ENCODE peak calls at places on chromosomes 4 and X, in nine cellular contexts. C is WTC11, D is RWPE1, X is pancreas, U is HepG2, O is AG10803, W is foreskin fibroblast, Q is AG04450, F is neural progenitor cell. G is an unnamed sample.

GRCh38 chrX:46953597-46953996 is 41.4 kb downstream of the JADE3 start:
- DNase-seq in C (no peak), D (no peak), X (no peak), U (peak), O (no peak), W (no peak), Q (no peak), F (peak), G (no peak)

GRCh38 chr4:24112466-24112865 is 222.6 kb upstream of the PPARGC1A start:
- DNase-seq in C (no peak), D (no peak), X (no peak), U (no peak), O (no peak), W (no peak), Q (no peak), F (no peak), G (no peak)

GRCh38 chr4:89134775-89135319 is 23.5 kb downstream of the TIGD2 start:
- DNase-seq in C (no peak), D (peak), X (no peak), U (no peak), O (peak), W (peak), Q (no peak), F (no peak), G (no peak)

GRCh38 chrX:153494541-153495361 is at the start of gene BGN:
- DNase-seq in C (peak), D (no peak), X (no peak), U (peak), O (no peak), W (peak), Q (no peak), F (peak), G (no peak)

GRCh38 chr4:128835498-128836222 is 26.2 kb downstream of the JADE1 start:
- DNase-seq in C (no peak), D (no peak), X (peak), U (no peak), O (no peak), W (no peak), Q (no peak), F (no peak), G (no peak)

GRCh38 chr4:145821771-145822170 is 116.9 kb downstream of the ZNF827 start:
- DNase-seq in C (no peak), D (no peak), X (no peak), U (no peak), O (no peak), W (no peak), Q (no peak), F (no peak), G (no peak)

GRCh38 chr4:153467897-153468262 is 1.7 kb downstream of the TMEM131L start:
- DNase-seq in C (no peak), D (no peak), X (no peak), U (no peak), O (no peak), W (no peak), Q (no peak), F (no peak), G (no peak)

GRCh38 chr4:101349346-101350064 is 2.2 kb upstream of the PPP3CA start:
- DNase-seq in C (no peak), D (peak), X (peak), U (no peak), O (peak), W (peak), Q (no peak), F (no peak), G (no peak)

GRCh38 chr4:120286813-120287212 is 220.2 kb upstream of the MAD2L1 start:
- DNase-seq in C (peak), D (no peak), X (no peak), U (no peak), O (no peak), W (no peak), Q (no peak), F (no peak), G (no peak)

GRCh38 chrX:40098264-40099045 is 697 bp upstream of the BCOR start:
- DNase-seq in C (peak), D (no peak), X (peak), U (no peak), O (no peak), W (no peak), Q (no peak), F (peak), G (no peak)

GRCh38 chr4:39660045-39660444 is 21.4 kb upstream of the SMIM14 start:
- DNase-seq in C (no peak), D (no peak), X (no peak), U (no peak), O (peak), W (no peak), Q (no peak), F (no peak), G (no peak)

GRCh38 chrX:37986893-37987292 is 19.5 kb upstream of the SYTL5 start:
- DNase-seq in C (no peak), D (no peak), X (no peak), U (peak), O (peak), W (peak), Q (no peak), F (no peak), G (no peak)

GRCh38 chrX:153646620-153647373 is at the start of gene DUSP9:
- DNase-seq in C (peak), D (peak), X (peak), U (peak), O (no peak), W (no peak), Q (no peak), F (peak), G (no peak)

GRCh38 chr4:184471872-184472539 is 2.3 kb downstream of the IRF2 start:
- DNase-seq in C (no peak), D (peak), X (no peak), U (no peak), O (peak), W (peak), Q (no peak), F (peak), G (no peak)

GRCh38 chrX:115068896-115069295 is 51.5 kb upstream of the IL13RA2 start:
- DNase-seq in C (no peak), D (no peak), X (no peak), U (no peak), O (no peak), W (no peak), Q (no peak), F (no peak), G (no peak)

GRCh38 chr4:14403132-14403531 is 599.1 kb upstream of the CPEB2 start:
- DNase-seq in C (no peak), D (no peak), X (no peak), U (no peak), O (no peak), W (no peak), Q (no peak), F (no peak), G (no peak)

GRCh38 chr4:95547708-95548471 is 883 bp downstream of the UNC5C start:
- DNase-seq in C (peak), D (no peak), X (no peak), U (no peak), O (peak), W (peak), Q (no peak), F (peak), G (no peak)

GRCh38 chr4:10803944-10804343 is 119.4 kb upstream of the CLNK start:
- DNase-seq in C (no peak), D (no peak), X (no peak), U (no peak), O (no peak), W (no peak), Q (no peak), F (no peak), G (no peak)

GRCh38 chr4:39502034-39502658 is 25.1 kb downstream of the UGDH start:
- DNase-seq in C (no peak), D (peak), X (no peak), U (no peak), O (peak), W (peak), Q (peak), F (no peak), G (no peak)

GRCh38 chrX:13077168-13077567 is 32.7 kb upstream of the FAM9C start:
- DNase-seq in C (no peak), D (no peak), X (no peak), U (no peak), O (peak), W (peak), Q (no peak), F (no peak), G (no peak)

GRCh38 chrX:72477787-72478186 is 94.9 kb downstream of the HDAC8 start:
- DNase-seq in C (no peak), D (no peak), X (no peak), U (no peak), O (peak), W (no peak), Q (no peak), F (no peak), G (no peak)

GRCh38 chr4:71456841-71457240 is 118.0 kb downstream of the SLC4A4 start:
- DNase-seq in C (no peak), D (peak), X (no peak), U (peak), O (peak), W (peak), Q (peak), F (no peak), G (no peak)

GRCh38 chr4:37279894-37280592 is 35.5 kb downstream of the NWD2 start:
- DNase-seq in C (no peak), D (peak), X (no peak), U (peak), O (no peak), W (no peak), Q (no peak), F (no peak), G (no peak)

GRCh38 chr4:90419124-90419711 is 292.0 kb downstream of the CCSER1 start:
- DNase-seq in C (no peak), D (peak), X (no peak), U (peak), O (peak), W (peak), Q (no peak), F (peak), G (no peak)

GRCh38 chr4:173411106-173411703 is 12.3 kb upstream of the SCRG1 start:
- DNase-seq in C (no peak), D (no peak), X (no peak), U (no peak), O (no peak), W (no peak), Q (no peak), F (no peak), G (no peak)

GRCh38 chr4:53321151-53321987 is 44.5 kb downstream of the SCFD2 start:
- DNase-seq in C (no peak), D (peak), X (no peak), U (no peak), O (peak), W (peak), Q (peak), F (no peak), G (no peak)

GRCh38 chrX:133922390-133922772 is 63.0 kb downstream of the GPC3 start:
- DNase-seq in C (no peak), D (no peak), X (no peak), U (no peak), O (no peak), W (no peak), Q (no peak), F (no peak), G (no peak)

GRCh38 chrX:13966071-13966850 is 63.4 kb downstream of the GEMIN8 start:
- DNase-seq in C (no peak), D (no peak), X (no peak), U (no peak), O (no peak), W (no peak), Q (no peak), F (no peak), G (no peak)

GRCh38 chr4:17546222-17546621 is 30.8 kb upstream of the LAP3 start:
- DNase-seq in C (no peak), D (no peak), X (no peak), U (no peak), O (no peak), W (no peak), Q (no peak), F (no peak), G (no peak)

GRCh38 chr4:106034751-106035150 is 139.5 kb downstream of the NPNT start:
- DNase-seq in C (no peak), D (no peak), X (no peak), U (no peak), O (no peak), W (no peak), Q (no peak), F (no peak), G (no peak)

GRCh38 chr4:106035204-106035603 is 139.9 kb downstream of the NPNT start:
- DNase-seq in C (no peak), D (no peak), X (no peak), U (peak), O (no peak), W (no peak), Q (no peak), F (no peak), G (no peak)

GRCh38 chr4:106038012-106038411 is 142.7 kb downstream of the NPNT start:
- DNase-seq in C (no peak), D (no peak), X (no peak), U (peak), O (no peak), W (no peak), Q (no peak), F (no peak), G (no peak)

GRCh38 chr4:106036848-106037247 is 141.6 kb downstream of the NPNT start:
- DNase-seq in C (no peak), D (no peak), X (no peak), U (peak), O (no peak), W (no peak), Q (no peak), F (no peak), G (no peak)

GRCh38 chr4:106036334-106036733 is 141.1 kb downstream of the NPNT start:
- DNase-seq in C (no peak), D (no peak), X (no peak), U (peak), O (no peak), W (no peak), Q (no peak), F (no peak), G (no peak)
- TF ChIP-seq CTCF in C (no peak), D (no peak), X (no peak), U (no peak), O (no peak), W (no peak), Q (no peak), F (no peak), G (no peak)

GRCh38 chr4:26141916-26142638 is 178.7 kb upstream of the RBPJ start:
- DNase-seq in C (no peak), D (no peak), X (no peak), U (no peak), O (peak), W (peak), Q (peak), F (no peak), G (no peak)
- TF ChIP-seq CTCF in C (no peak), D (no peak), X (no peak), U (no peak), O (no peak), W (no peak), Q (no peak), F (no peak), G (no peak)

GRCh38 chr4:2045518-2045951 is 13.6 kb upstream of the NAT8L start:
- DNase-seq in C (no peak), D (no peak), X (no peak), U (no peak), O (no peak), W (no peak), Q (no peak), F (no peak), G (no peak)
- TF ChIP-seq CTCF in C (no peak), D (no peak), X (no peak), U (no peak), O (no peak), W (peak), Q (no peak), F (no peak), G (no peak)

GRCh38 chrX:23451266-23451665 is 116.6 kb downstream of the PTCHD1 start:
- DNase-seq in C (no peak), D (no peak), X (no peak), U (no peak), O (no peak), W (no peak), Q (no peak), F (no peak), G (no peak)
- TF ChIP-seq CTCF in C (no peak), D (no peak), X (no peak), U (no peak), O (no peak), W (no peak), Q (no peak), F (peak), G (no peak)

DNA sequence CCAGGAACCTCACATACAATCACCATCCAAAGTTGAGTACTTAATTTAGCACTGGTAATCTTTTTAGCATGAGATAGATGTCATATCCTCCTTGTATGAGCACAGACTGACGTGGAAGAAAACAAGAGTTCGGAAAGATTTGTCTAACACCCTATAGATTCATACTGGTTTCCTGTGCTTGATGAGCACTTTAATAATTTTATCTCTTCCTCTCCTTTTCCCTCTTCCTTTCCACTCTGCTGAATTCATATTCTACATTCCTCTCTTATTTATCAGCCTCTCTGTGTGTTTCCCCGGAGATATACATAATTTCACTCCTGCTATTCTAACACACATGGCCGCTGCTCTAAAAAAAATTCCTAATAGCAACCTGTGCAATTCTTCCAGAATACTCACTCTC is 273.9 kb downstream of the AFF2 start:
- DNase-seq in C (no peak), D (no peak), X (no peak), U (no peak), O (no peak), W (no peak), Q (no peak), F (no peak), G (no peak)
- TF ChIP-seq CTCF in C (no peak), D (no peak), X (no peak), U (no peak), O (no peak), W (no peak), Q (no peak), F (no peak), G (no peak)

DNA sequence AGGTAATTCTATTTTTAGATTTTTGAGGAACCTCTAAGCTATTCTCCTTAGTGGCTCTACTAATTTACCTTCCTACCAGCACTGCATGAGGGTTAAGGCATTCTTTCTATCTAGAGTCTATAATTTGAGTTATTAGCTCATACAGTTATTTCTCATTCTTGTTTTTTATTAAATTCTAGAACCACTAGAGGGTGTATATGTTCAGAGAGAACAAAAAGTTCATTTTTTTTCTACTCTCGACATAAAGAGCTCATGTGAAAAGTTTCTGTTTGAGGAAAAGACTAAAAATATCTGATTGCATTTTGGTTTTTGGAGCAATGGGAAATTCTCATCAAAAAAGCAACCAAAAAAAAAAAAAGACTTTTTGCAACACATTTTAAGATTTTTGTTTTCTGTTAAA is 57.0 kb upstream of the LRAT start:
- DNase-seq in C (no peak), D (peak), X (no peak), U (no peak), O (no peak), W (no peak), Q (no peak), F (no peak), G (no peak)
- TF ChIP-seq CTCF in C (no peak), D (peak), X (no peak), U (no peak), O (peak), W (no peak), Q (peak), F (peak), G (no peak)

DNA sequence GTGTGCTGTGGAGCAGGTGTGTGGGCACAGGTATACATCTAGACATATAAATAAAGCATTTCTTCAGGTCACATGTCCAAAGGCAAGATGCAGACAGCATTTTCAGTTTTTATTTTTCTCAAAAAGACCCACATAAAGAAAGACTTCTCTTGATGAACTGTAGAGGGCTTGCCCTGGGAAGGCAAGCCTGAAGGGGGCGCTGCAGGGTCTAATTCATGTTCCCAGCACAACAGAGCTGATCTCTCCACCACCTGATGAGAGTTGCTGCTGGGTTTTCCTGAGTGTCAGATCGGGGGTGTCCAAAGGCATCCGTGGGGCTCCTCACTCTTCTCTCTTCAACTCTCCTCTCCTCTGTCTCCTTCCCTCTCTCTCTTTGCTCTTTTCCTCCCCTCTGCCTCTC is 26.6 kb downstream of the ADRA2C start:
- DNase-seq in C (peak), D (no peak), X (no peak), U (no peak), O (no peak), W (no peak), Q (no peak), F (peak), G (peak)
- TF ChIP-seq CTCF in C (peak), D (no peak), X (no peak), U (peak), O (no peak), W (no peak), Q (no peak), F (peak), G (peak)

GRCh38 chrX:123732679-123733363 is at the start of gene THOC2:
- DNase-seq in C (peak), D (peak), X (peak), U (peak), O (peak), W (peak), Q (peak), F (peak), G (peak)
- TF ChIP-seq CTCF in C (no peak), D (peak), X (no peak), U (peak), O (peak), W (peak), Q (peak), F (peak), G (peak)

DNA sequence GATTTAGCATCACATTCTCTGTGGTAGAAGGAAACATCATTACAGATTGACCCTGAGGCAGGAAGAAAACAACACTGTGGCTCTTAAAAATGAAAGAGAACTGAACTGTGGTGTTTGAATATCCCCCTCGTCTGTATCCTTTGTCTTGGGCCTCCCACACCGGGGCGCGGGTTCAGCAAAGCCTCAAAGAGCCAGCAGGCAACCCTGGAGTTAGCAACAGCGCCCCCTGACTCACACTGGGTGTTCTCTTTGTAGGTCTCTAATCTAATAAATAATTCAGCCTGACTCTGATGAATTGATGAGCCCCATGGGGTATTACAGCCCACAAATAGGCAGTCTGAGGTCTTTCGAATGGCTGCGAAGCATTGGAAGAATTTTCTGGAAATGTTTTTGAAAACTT is 46.1 kb upstream of the CTSO start:
- DNase-seq in C (peak), D (no peak), X (no peak), U (no peak), O (no peak), W (no peak), Q (no peak), F (peak), G (no peak)
- TF ChIP-seq CTCF in C (peak), D (no peak), X (no peak), U (peak), O (peak), W (no peak), Q (peak), F (peak), G (no peak)

G was measured in D721Med.